ENCODE peak calls at places on chromosomes 2 and 18, in eight cellular contexts. N, S, X, Q, L, K, U and J are unnamed samples.

GRCh38 chr2:206494061-206494460 is 50.7 kb downstream of the ADAM23 start:
- DNase-seq in L (no peak), X (no peak), K (no peak), N (no peak), S (no peak), U (no peak), Q (no peak), J (no peak)

GRCh38 chr2:195117036-195117435 is 540.0 kb upstream of the SLC39A10 start:
- DNase-seq in X (no peak), N (no peak), U (no peak), S (no peak), L (no peak), K (no peak), Q (no peak), J (no peak)

GRCh38 chr2:86776532-86776931 is 14.2 kb downstream of the CD8A start:
- DNase-seq in L (no peak), X (no peak), K (no peak), U (no peak), Q (no peak), N (no peak), S (no peak), J (no peak)

GRCh38 chr2:189492451-189492850 is 51.2 kb downstream of the WDR75 start:
- DNase-seq in Q (no peak), S (no peak), N (no peak), L (no peak), U (no peak), X (no peak), K (no peak), J (no peak)

GRCh38 chr18:39604836-39605235 is 2039.2 kb upstream of the CELF4 start:
- DNase-seq in S (no peak), L (no peak), N (no peak), Q (no peak), U (no peak), X (no peak), K (no peak), J (no peak)

GRCh38 chr18:11163668-11164067 is 14.3 kb upstream of the PIEZO2 start:
- DNase-seq in L (no peak), X (no peak), K (peak), S (no peak), Q (no peak), U (peak), N (no peak), J (no peak)

GRCh38 chr2:120421830-120422175 is 75.9 kb downstream of the INHBB start:
- DNase-seq in S (no peak), U (no peak), Q (no peak), L (no peak), K (no peak), N (no peak), X (no peak), J (no peak)

GRCh38 chr18:74288041-74288440 is 3.7 kb downstream of the CYB5A start:
- DNase-seq in U (no peak), S (peak), L (no peak), K (no peak), X (no peak), Q (no peak), N (no peak), J (no peak)